ENCODE peak calls at places on chromosomes 7 and 10, in six cellular contexts. A is retinal pigment epithelial cell, O is RWPE1, W is cardiac muscle cell, M is esophagus squamous epithelium, K is GM10248. V is an unnamed sample.

GRCh38 chr10:117830832-117831231 is 215.9 kb downstream of the RAB11FIP2 start:
- DNase-seq in A (no peak), O (no peak), W (peak), M (no peak), K (no peak), V (peak)

GRCh38 chr10:118850418-118851061 is 95.8 kb upstream of the CACUL1 start:
- DNase-seq in A (no peak), O (peak), W (peak), M (no peak), K (peak), V (peak)

GRCh38 chr7:155713382-155713781 is 68.9 kb downstream of the RBM33 start:
- DNase-seq in A (no peak), O (no peak), W (no peak), M (no peak), K (no peak), V (no peak)

GRCh38 chr7:47330026-47330425 is 251.9 kb downstream of the TNS3 start:
- DNase-seq in A (no peak), O (no peak), W (no peak), M (no peak), K (no peak), V (no peak)

GRCh38 chr7:148819697-148820332 is 64.3 kb downstream of the EZH2 start:
- DNase-seq in A (no peak), O (peak), W (no peak), M (no peak), K (no peak), V (no peak)

GRCh38 chr10:97542169-97543024 is 30.2 kb upstream of the ANKRD2 start:
- DNase-seq in A (peak), O (peak), W (no peak), M (peak), K (no peak), V (no peak)

GRCh38 chr7:156640949-156641485 is 443 bp downstream of the RNF32 start:
- DNase-seq in A (no peak), O (peak), W (no peak), M (no peak), K (no peak), V (no peak)

GRCh38 chr7:41103331-41103730 is 599.6 kb downstream of the INHBA start:
- DNase-seq in A (no peak), O (peak), W (no peak), M (no peak), K (peak), V (peak)

GRCh38 chr7:155987681-155988080 is 175.4 kb upstream of the SHH start:
- DNase-seq in A (no peak), O (no peak), W (no peak), M (no peak), K (no peak), V (no peak)

GRCh38 chr7:128891942-128892269 is 18.6 kb downstream of the KCP start:
- DNase-seq in A (no peak), O (no peak), W (no peak), M (no peak), K (no peak), V (no peak)

GRCh38 chr7:27187702-27188665 is 3.0 kb upstream of the HOXA11 start:
- DNase-seq in A (no peak), O (no peak), W (no peak), M (no peak), K (no peak), V (no peak)

GRCh38 chr7:45888185-45888992 is at the start of gene IGFBP1:
- DNase-seq in A (no peak), O (no peak), W (peak), M (no peak), K (no peak), V (no peak)

GRCh38 chr7:3538051-3538450 is 237.0 kb downstream of the SDK1 start:
- DNase-seq in A (no peak), O (no peak), W (no peak), M (no peak), K (no peak), V (no peak)

GRCh38 chr10:72200883-72201282 is 14.9 kb upstream of the ANAPC16 start:
- DNase-seq in A (no peak), O (no peak), W (no peak), M (no peak), K (no peak), V (no peak)

GRCh38 chr7:36390199-36391090 is 783 bp downstream of the ANLN start:
- DNase-seq in A (peak), O (peak), W (peak), M (peak), K (peak), V (no peak)

GRCh38 chr7:41858196-41858595 is 155.3 kb upstream of the INHBA start:
- DNase-seq in A (no peak), O (no peak), W (no peak), M (no peak), K (no peak), V (no peak)

GRCh38 chr10:60387531-60387930 is 2.1 kb downstream of the ANK3 start:
- DNase-seq in A (no peak), O (no peak), W (no peak), M (no peak), K (no peak), V (no peak)

GRCh38 chr10:3365630-3366029 is 193.0 kb upstream of the PITRM1 start:
- DNase-seq in A (no peak), O (peak), W (no peak), M (no peak), K (no peak), V (no peak)

GRCh38 chr7:149090397-149091195 is at the start of gene ZNF786:
- DNase-seq in A (peak), O (peak), W (peak), M (peak), K (peak), V (peak)

GRCh38 chr7:725223-726005 is 1.1 kb upstream of the DNAAF5 start:
- DNase-seq in A (no peak), O (no peak), W (no peak), M (no peak), K (no peak), V (no peak)

GRCh38 chr10:55627526-55628170 is 733.4 kb downstream of the ZWINT start:
- DNase-seq in A (no peak), O (no peak), W (peak), M (no peak), K (no peak), V (no peak)

GRCh38 chr7:27169658-27170493 is 4.2 kb downstream of the HOXA10 start:
- DNase-seq in A (no peak), O (no peak), W (no peak), M (no peak), K (no peak), V (no peak)

GRCh38 chr7:106848851-106849442 is 16.1 kb upstream of the PIK3CG start:
- DNase-seq in A (no peak), O (no peak), W (no peak), M (no peak), K (no peak), V (no peak)

GRCh38 chr7:78359836-78360235 is 561.3 kb downstream of the PHTF2 start:
- DNase-seq in A (no peak), O (no peak), W (no peak), M (no peak), K (no peak), V (no peak)

GRCh38 chr7:111835066-111835465 is 272.8 kb upstream of the IMMP2L start:
- DNase-seq in A (peak), O (peak), W (no peak), M (no peak), K (no peak), V (no peak)

GRCh38 chr10:80681142-80681541 is 143.4 kb downstream of the SH2D4B start:
- DNase-seq in A (no peak), O (no peak), W (no peak), M (no peak), K (no peak), V (no peak)

GRCh38 chr10:102009801-102010425 is 46.1 kb downstream of the ARMH3 start:
- DNase-seq in A (peak), O (peak), W (peak), M (no peak), K (peak), V (peak)

GRCh38 chr7:68679456-68680234 is 918.6 kb upstream of the AUTS2 start:
- DNase-seq in A (no peak), O (no peak), W (no peak), M (no peak), K (no peak), V (no peak)

GRCh38 chr7:152395115-152395514 is 40.7 kb downstream of the KMT2C start:
- DNase-seq in A (peak), O (no peak), W (no peak), M (no peak), K (no peak), V (no peak)

GRCh38 chr10:124033887-124034218 is 59.5 kb downstream of the CHST15 start:
- DNase-seq in A (peak), O (no peak), W (no peak), M (no peak), K (no peak), V (no peak)

GRCh38 chr7:129110575-129111376 is 33.7 kb upstream of the TSPAN33 start:
- DNase-seq in A (no peak), O (no peak), W (peak), M (no peak), K (no peak), V (no peak)

GRCh38 chr10:20418286-20418685 is 478.8 kb downstream of the NEBL start:
- DNase-seq in A (peak), O (no peak), W (no peak), M (no peak), K (no peak), V (no peak)

GRCh38 chr10:104622175-104622574 is 18.9 kb upstream of the SORCS3 start:
- DNase-seq in A (no peak), O (no peak), W (no peak), M (no peak), K (no peak), V (no peak)

GRCh38 chr10:48199580-48200377 is 74.7 kb downstream of the FRMPD2 start:
- DNase-seq in A (no peak), O (no peak), W (no peak), M (no peak), K (no peak), V (no peak)

GRCh38 chr7:130350945-130351663 is 6.5 kb downstream of the CPA5 start:
- DNase-seq in A (no peak), O (no peak), W (peak), M (no peak), K (peak), V (peak)

GRCh38 chr7:16698200-16698910 is 52.4 kb downstream of the BZW2 start:
- DNase-seq in A (peak), O (no peak), W (no peak), M (no peak), K (no peak), V (no peak)

GRCh38 chr7:148535227-148535626 is 55.3 kb upstream of the C7orf33 start:
- DNase-seq in A (no peak), O (no peak), W (peak), M (no peak), K (peak), V (peak)

GRCh38 chr10:130425169-130425568 is 289.0 kb downstream of the GLRX3 start:
- DNase-seq in A (no peak), O (no peak), W (no peak), M (no peak), K (no peak), V (no peak)

GRCh38 chr10:130423455-130424305 is 287.5 kb downstream of the GLRX3 start:
- DNase-seq in A (no peak), O (no peak), W (no peak), M (no peak), K (no peak), V (no peak)

GRCh38 chr10:130424418-130424817 is 288.2 kb downstream of the GLRX3 start:
- DNase-seq in A (no peak), O (no peak), W (no peak), M (no peak), K (no peak), V (no peak)

GRCh38 chr10:130421909-130422308 is 285.7 kb downstream of the GLRX3 start:
- DNase-seq in A (no peak), O (no peak), W (no peak), M (no peak), K (no peak), V (no peak)

DNA sequence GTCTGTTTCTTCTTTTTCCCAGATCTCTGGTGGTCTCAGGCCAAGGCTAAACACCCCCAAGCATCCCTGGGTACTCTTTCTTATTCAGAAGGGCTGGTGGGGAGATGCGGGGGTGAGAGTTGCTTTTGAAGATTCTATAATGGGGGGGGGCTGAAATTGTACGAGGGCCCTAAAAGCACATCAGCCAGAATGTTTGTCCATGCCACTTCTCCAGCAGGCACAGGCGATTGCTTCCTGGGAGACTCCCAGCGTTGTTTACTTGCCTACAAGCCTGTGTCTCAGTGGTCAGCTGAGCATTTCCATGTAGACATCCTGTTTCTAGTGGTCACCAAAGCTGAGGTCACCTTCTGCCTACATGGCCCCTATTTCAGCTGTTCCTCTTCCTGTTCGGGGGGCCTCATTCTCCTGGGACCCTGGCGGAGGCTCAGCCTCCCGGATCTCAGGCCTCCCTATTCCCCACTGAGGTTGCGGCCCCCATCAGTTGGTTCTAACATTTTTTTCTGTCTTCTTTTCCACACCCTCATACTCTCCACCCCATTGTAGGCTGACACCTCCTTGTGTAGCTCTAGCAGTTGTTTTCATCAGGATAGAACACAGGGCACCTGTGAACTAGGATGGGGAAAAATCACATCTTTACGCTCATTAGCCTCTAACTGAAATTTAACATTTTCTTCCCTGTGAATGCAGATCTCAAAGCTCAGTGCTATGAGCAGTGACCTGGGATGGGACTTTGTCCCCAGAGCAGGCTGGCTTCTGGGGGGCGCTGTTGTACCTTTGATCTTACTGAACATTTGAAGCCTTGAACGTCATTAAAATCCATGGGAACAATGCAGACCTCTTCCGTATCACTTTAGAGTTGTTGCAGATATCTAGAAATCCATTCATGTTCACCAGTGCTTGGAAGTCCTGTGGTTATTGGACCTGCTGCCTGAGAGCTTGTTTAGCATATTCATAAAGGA is 286.5 kb downstream of the GLRX3 start:
- DNase-seq in A (no peak), O (no peak), W (no peak), M (no peak), K (no peak), V (no peak)
- TF ChIP-seq CTCF in A (no peak), O (no peak), W (no peak), M (no peak), K (no peak), V (no peak)

DNA sequence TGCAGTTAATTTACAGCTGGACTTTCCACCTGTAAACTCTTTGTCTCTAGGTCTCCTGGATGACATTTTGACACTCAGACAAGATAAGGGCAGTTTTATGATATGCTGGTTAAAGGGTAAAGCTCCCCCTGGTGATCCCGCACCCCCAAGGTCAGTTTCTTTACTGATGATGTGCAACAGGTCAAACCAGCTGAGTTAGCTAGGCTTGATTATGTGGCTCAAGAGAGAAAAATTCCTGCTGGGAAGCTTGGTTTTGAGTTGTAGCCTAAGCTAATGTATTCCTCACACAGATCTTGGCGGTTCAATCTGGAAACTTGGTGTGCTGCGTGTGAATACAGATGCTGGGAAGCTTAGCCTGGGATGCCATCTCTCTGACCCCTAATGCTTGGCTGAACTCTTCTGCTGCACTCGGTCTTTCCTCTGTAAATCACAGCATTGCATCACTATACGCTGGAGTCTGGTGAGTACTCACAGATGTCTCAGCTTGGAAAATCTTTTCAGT is 11.4 kb upstream of the AKR1D1 start:
- DNase-seq in A (no peak), O (no peak), W (peak), M (no peak), K (no peak), V (no peak)
- TF ChIP-seq CTCF in A (no peak), O (no peak), W (no peak), M (no peak), K (no peak), V (no peak)

DNA sequence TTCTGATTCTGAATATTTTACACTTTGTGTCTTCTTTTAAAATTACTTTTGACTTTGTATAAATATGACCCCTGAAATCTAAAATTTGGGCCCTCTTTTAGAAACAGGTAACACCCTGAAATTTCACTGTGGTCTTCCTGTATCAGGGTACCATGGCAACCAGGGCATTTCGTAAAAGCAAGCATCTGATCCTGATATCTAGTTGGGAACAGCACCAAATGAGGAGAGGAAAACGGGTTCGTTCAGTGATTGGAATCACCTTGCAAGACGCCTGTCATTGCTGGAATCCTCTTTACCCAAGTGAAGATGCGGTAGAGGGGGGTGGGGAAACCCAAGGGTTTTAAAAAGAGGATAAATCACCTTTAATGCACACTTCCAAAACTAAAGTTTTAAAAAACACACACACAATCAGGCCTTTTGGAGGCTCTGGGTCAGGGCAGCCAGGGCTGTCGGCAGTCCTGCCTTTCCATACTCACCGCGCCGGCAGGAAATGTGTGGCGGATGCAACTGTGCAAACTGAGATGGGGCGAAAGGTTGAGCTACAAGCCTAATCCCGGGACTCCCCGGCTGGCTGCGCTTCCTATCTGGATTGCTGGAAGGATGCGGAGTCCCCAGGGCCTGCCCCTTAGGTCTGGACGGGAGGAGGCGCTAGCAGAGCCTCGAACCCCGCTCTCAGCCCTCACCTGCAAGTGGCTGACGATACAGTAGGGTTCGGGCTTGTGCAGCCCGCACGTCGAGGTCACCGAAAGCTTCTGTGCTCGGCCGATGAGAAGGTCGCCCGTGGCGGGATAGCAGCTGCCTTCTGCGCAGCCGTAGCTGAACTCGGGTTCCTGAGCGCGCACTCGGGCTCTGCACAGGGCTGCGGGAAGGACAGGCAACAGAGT is 1.8 kb downstream of the LAMB1 start:
- DNase-seq in A (no peak), O (no peak), W (peak), M (no peak), K (no peak), V (peak)
- TF ChIP-seq CTCF in A (peak), O (peak), W (peak), M (no peak), K (no peak), V (no peak)

GRCh38 chr7:30974605-30975256 is 11.0 kb downstream of the GHRHR start:
- DNase-seq in A (no peak), O (peak), W (peak), M (no peak), K (peak), V (peak)
- TF ChIP-seq CTCF in A (peak), O (no peak), W (peak), M (peak), K (peak), V (peak)

GRCh38 chr10:79152423-79152817 is 83.7 kb downstream of the ZMIZ1 start:
- DNase-seq in A (no peak), O (peak), W (no peak), M (no peak), K (no peak), V (no peak)

GRCh38 chr10:79156334-79157274 is 87.8 kb downstream of the ZMIZ1 start:
- DNase-seq in A (no peak), O (no peak), W (no peak), M (no peak), K (no peak), V (no peak)

GRCh38 chr10:79155301-79156081 is 86.7 kb downstream of the ZMIZ1 start:
- DNase-seq in A (no peak), O (no peak), W (no peak), M (no peak), K (no peak), V (no peak)

GRCh38 chr10:79150444-79150754 is 81.6 kb downstream of the ZMIZ1 start:
- DNase-seq in A (no peak), O (no peak), W (no peak), M (no peak), K (no peak), V (no peak)

DNA sequence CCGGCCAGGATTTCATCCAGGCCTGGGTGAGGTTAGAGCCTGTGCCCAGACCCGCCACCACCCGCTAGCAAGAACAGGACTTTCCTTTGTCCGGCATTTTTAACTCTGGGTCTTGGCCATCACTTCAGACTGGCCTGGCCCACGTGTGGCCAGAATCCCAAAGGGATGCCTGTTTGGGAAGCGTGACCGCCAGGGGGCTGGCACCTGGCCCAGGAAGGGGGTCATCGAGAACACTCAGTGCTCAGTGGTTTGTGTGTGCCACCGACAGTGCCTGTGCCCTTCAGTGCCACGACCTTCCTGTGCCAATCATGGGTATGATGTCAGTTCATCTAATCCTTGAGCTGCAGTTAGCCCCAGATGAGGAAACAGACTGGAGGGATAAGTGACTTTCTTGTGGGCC is 85.0 kb downstream of the ZMIZ1 start:
- DNase-seq in A (no peak), O (no peak), W (no peak), M (no peak), K (no peak), V (no peak)
- TF ChIP-seq CTCF in A (no peak), O (no peak), W (no peak), M (no peak), K (no peak), V (no peak)

V was measured in GM13976.